ENCODE peak calls at places on chromosomes 1 and 21, in seven cellular contexts. G is fibroblast of lung, L is neuronal stem cell, T is hepatocyte, O is IMR-90, K is SK-N-SH, I is mammary epithelial cell. Y is an unnamed sample.

GRCh38 chr1:160748182-160748876 is 9.3 kb downstream of the SLAMF7 start:
- DNase-seq in O (no peak), G (no peak), L (no peak), K (no peak), T (no peak), I (peak; percentile 61), Y (peak; percentile 69)

GRCh38 chr1:91572044-91572443 is 71.4 kb downstream of the CDC7 start:
- DNase-seq in T (no peak), K (no peak), G (no peak), I (no peak), L (no peak), O (no peak), Y (no peak)

GRCh38 chr1:230299148-230300006 is 126.8 kb downstream of the PGBD5 start:
- DNase-seq in O (no peak), G (no peak), L (no peak), I (no peak), T (peak; percentile 68), K (no peak), Y (no peak)

GRCh38 chr1:93734999-93735398 is 53.4 kb upstream of the BCAR3 start:
- DNase-seq in T (no peak), I (no peak), G (no peak), K (no peak), O (no peak), L (no peak), Y (peak; percentile 33)

GRCh38 chr1:48040122-48040521 is 42.9 kb upstream of the TRABD2B start:
- DNase-seq in L (no peak), I (no peak), T (no peak), O (no peak), G (no peak), K (no peak), Y (no peak)

GRCh38 chr21:38712076-38712475 is 93.7 kb upstream of the ETS2 start:
- DNase-seq in K (peak; percentile 36), G (peak; percentile 41), T (peak; percentile 59), L (no peak), I (peak; percentile 44), O (peak; percentile 27), Y (peak; percentile 88)

GRCh38 chr21:39000496-39000895 is 182.8 kb downstream of the PSMG1 start:
- DNase-seq in T (no peak), K (no peak), G (no peak), L (no peak), I (peak; percentile 40), O (peak; percentile 46), Y (no peak)

GRCh38 chr1:182301467-182302198 is 90.0 kb downstream of the GLUL start:
- DNase-seq in I (peak; percentile 80), K (no peak), O (peak; percentile 1), T (peak; percentile 68), L (no peak), G (peak; percentile 62), Y (peak; percentile 74)

GRCh38 chr21:37045556-37045955 is 27.3 kb downstream of the PIGP start:
- DNase-seq in O (no peak), K (no peak), T (no peak), I (no peak), L (no peak), G (no peak), Y (no peak)

GRCh38 chr1:32144033-32144432 is 35.4 kb upstream of the TXLNA start:
- DNase-seq in K (no peak), L (no peak), O (no peak), I (peak; percentile 18), G (peak; percentile 15), T (no peak), Y (no peak)

GRCh38 chr1:81305997-81306452 is 494.7 kb upstream of the ADGRL2 start:
- DNase-seq in L (peak; percentile 45), G (peak; percentile 84), T (peak; percentile 75), O (peak; percentile 54), I (peak; percentile 36), K (peak; percentile 60), Y (peak; percentile 74)

GRCh38 chr1:161227196-161227871 is 1.5 kb downstream of the TOMM40L start:
- DNase-seq in O (peak; percentile 69), L (peak; percentile 81), K (peak; percentile 67), G (peak; percentile 78), T (peak; percentile 91), I (peak; percentile 63), Y (peak; percentile 77)

GRCh38 chr1:79100385-79100784 is 93.9 kb upstream of the ADGRL4 start:
- DNase-seq in K (no peak), L (no peak), T (no peak), O (peak; percentile 87), I (peak; percentile 95), G (peak; percentile 79), Y (peak; percentile 32)

GRCh38 chr1:183467687-183468086 is 4.6 kb upstream of the SMG7 start:
- DNase-seq in T (peak; percentile 15), O (no peak), K (no peak), L (no peak), I (peak; percentile 67), G (no peak), Y (no peak)

GRCh38 chr1:200147742-200148141 is 120.2 kb downstream of the NR5A2 start:
- DNase-seq in L (no peak), G (no peak), I (no peak), T (no peak), K (no peak), O (no peak), Y (no peak)

GRCh38 chr1:18116777-18117176 is 9.2 kb downstream of the IGSF21 start:
- DNase-seq in O (no peak), K (no peak), L (no peak), I (no peak), G (no peak), T (no peak), Y (no peak)

GRCh38 chr21:42496839-42497202 is 797 bp upstream of the RSPH1 start:
- DNase-seq in G (peak; percentile 11), I (no peak), O (no peak), L (no peak), K (peak; percentile 46), T (peak; percentile 50), Y (no peak)

GRCh38 chr1:75672528-75673393 is 51.7 kb upstream of the ACADM start:
- DNase-seq in I (peak; percentile 90), T (peak; percentile 57), L (no peak), G (peak; percentile 39), O (peak; percentile 83), K (no peak), Y (peak; percentile 91)

GRCh38 chr1:76090284-76091180 is 16.0 kb downstream of the ST6GALNAC3 start:
- DNase-seq in O (no peak), T (no peak), L (no peak), K (no peak), G (no peak), I (no peak), Y (no peak)

GRCh38 chr1:167246971-167247370 is 26.3 kb downstream of the POU2F1 start:
- DNase-seq in K (no peak), I (no peak), T (no peak), O (no peak), G (no peak), L (no peak), Y (no peak)

GRCh38 chr1:151908228-151908691 is 1.1 kb downstream of the THEM4 start:
- DNase-seq in I (no peak), T (peak; percentile 7), O (peak; percentile 24), K (no peak), G (no peak), L (no peak), Y (peak; percentile 53)

GRCh38 chr1:48236716-48237470 is 14.4 kb downstream of the SLC5A9 start:
- DNase-seq in I (peak; percentile 34), O (peak; percentile 35), T (peak; percentile 53), G (peak; percentile 52), K (peak; percentile 62), L (peak; percentile 20), Y (peak; percentile 79)

DNA sequence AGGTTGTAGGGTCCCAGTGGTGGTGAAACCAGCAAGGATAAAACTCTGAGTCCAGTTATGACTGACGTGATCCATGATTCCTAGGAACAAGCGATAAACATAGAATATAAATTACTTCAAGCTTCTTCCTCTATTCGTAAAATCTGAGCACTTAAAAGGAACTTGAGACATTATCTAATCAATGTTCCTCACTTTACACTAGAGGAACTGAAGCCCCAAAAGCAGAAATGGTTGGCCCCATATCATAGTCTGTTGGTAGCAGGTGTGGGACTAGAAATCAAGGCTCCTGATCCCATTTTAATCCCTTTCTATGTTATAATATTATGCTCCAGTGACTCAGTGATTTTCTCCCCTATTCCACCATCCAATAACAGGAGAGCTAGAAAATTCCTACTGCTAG is 21.9 kb upstream of the MNDA start:
- DNase-seq in O (no peak), L (no peak), T (no peak), K (no peak), I (no peak), G (no peak), Y (no peak)
- H3K4me2 ChIP-seq in O (no peak overlapping the region), L (no peak overlapping the region), T (no peak overlapping the region), K (no peak overlapping the region), I (no peak overlapping the region), G (no peak overlapping the region), Y (no peak overlapping the region)

GRCh38 chr1:207923561-207923960 is 12.6 kb upstream of the CD34 start:
- DNase-seq in T (no peak), I (no peak), O (no peak), L (no peak), G (no peak), K (no peak), Y (peak; percentile 13)
- H3K4me2 ChIP-seq in T (no peak overlapping the region), I (no peak overlapping the region), O (no peak overlapping the region), L (no peak overlapping the region), G (no peak overlapping the region), K (no peak overlapping the region), Y (no peak overlapping the region)

DNA sequence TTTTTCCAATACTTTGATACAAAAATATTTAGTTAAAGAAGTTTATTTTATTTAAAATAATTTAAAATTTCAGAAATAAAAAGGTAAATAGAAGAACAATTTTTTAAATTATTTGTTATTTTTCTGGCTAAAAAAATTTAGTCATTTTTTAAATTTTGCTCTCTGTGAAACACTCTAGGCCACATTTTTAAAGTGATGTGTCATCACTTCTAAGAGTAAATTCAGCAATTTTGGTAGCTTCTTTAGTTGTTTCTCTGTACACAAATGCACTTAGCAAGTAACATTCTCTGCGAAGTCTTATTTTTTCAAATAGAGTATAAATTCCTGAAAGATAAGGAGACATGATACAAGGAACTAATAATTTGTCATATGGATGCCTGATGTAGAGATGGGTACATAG is 760.0 kb upstream of the PRMT6 start:
- DNase-seq in T (no peak), I (no peak), O (no peak), G (no peak), K (no peak), L (no peak), Y (no peak)
- H3K4me2 ChIP-seq in T (no peak overlapping the region), I (no peak overlapping the region), O (no peak overlapping the region), G (no peak overlapping the region), K (no peak overlapping the region), L (no peak overlapping the region), Y (no peak overlapping the region)

GRCh38 chr1:54272134-54272533 is 72.2 kb downstream of the MRPL37 start:
- DNase-seq in T (no peak), G (no peak), K (no peak), O (no peak), L (no peak), I (no peak), Y (peak; percentile 23)
- H3K4me2 ChIP-seq in T (no peak overlapping the region), G (no peak overlapping the region), K (no peak overlapping the region), O (no peak overlapping the region), L (no peak overlapping the region), I (no peak overlapping the region), Y (no peak overlapping the region)

GRCh38 chr1:155968670-155969069 is 9.7 kb downstream of the ARHGEF2 start:
- DNase-seq in K (peak; percentile 37), T (no peak), L (no peak), I (no peak), O (peak; percentile 72), G (peak; percentile 86), Y (no peak)
- H3K4me2 ChIP-seq in K (no peak overlapping the region), T (no peak overlapping the region), L (no peak overlapping the region), I (no peak overlapping the region), O (peak overlapping the region; percentile 7), G (no peak overlapping the region), Y (no peak overlapping the region)